ENCODE peak calls at places on chromosomes 2 and 18, in ten cellular contexts. One of them, this sample, is unnamed.
A peak's percentile ranks its signal among the peaks of the same experiment; 100 is the strongest.

GRCh38 chr18:12645751-12646203 is 12.1 kb downstream of the SPIRE1 start:
- DNase-seq in neural progenitor cell: no peak
- DNase-seq in astrocyte: no peak
- DNase-seq in adipocyte: no peak
- DNase-seq in left lung: no peak
- DNase-seq in uterus: peak; percentile 39
- DNase-seq in IMR-90: peak; percentile 52
- DNase-seq in upper lobe of right lung: peak; percentile 72
- DNase-seq in stomach: peak; percentile 36
- DNase-seq in H9: no peak
- DNase-seq in this sample: peak; percentile 46

GRCh38 chr18:46013484-46014189 is 46.5 kb upstream of the EPG5 start:
- DNase-seq in IMR-90: no peak
- DNase-seq in adipocyte: no peak
- DNase-seq in stomach: no peak
- DNase-seq in neural progenitor cell: no peak
- DNase-seq in uterus: no peak
- DNase-seq in H9: no peak
- DNase-seq in astrocyte: no peak
- DNase-seq in left lung: no peak
- DNase-seq in upper lobe of right lung: no peak
- DNase-seq in this sample: peak; percentile 32

GRCh38 chr2:215793747-215794595 is 219.4 kb downstream of the MREG start:
- DNase-seq in uterus: no peak
- DNase-seq in upper lobe of right lung: no peak
- DNase-seq in H9: no peak
- DNase-seq in IMR-90: peak; percentile 98
- DNase-seq in adipocyte: peak; percentile 85
- DNase-seq in astrocyte: peak; percentile 99
- DNase-seq in left lung: no peak
- DNase-seq in neural progenitor cell: no peak
- DNase-seq in stomach: peak; percentile 59
- DNase-seq in this sample: peak; percentile 96

GRCh38 chr18:12890964-12891363 is 6.9 kb upstream of the PTPN2 start:
- DNase-seq in astrocyte: no peak
- DNase-seq in upper lobe of right lung: no peak
- DNase-seq in stomach: no peak
- DNase-seq in left lung: no peak
- DNase-seq in neural progenitor cell: no peak
- DNase-seq in H9: no peak
- DNase-seq in uterus: no peak
- DNase-seq in adipocyte: no peak
- DNase-seq in IMR-90: no peak
- DNase-seq in this sample: no peak

GRCh38 chr2:191150121-191150450 is 708 bp downstream of the STAT4 start:
- DNase-seq in stomach: no peak
- DNase-seq in upper lobe of right lung: no peak
- DNase-seq in uterus: no peak
- DNase-seq in left lung: no peak
- DNase-seq in neural progenitor cell: no peak
- DNase-seq in IMR-90: no peak
- DNase-seq in astrocyte: no peak
- DNase-seq in adipocyte: no peak
- DNase-seq in H9: no peak
- DNase-seq in this sample: no peak

GRCh38 chr18:79611040-79611681 is 68.4 kb upstream of the CTDP1 start:
- DNase-seq in uterus: peak; percentile 61
- DNase-seq in left lung: no peak
- DNase-seq in adipocyte: peak; percentile 47
- DNase-seq in upper lobe of right lung: peak; percentile 50
- DNase-seq in H9: no peak
- DNase-seq in stomach: no peak
- DNase-seq in astrocyte: peak; percentile 92
- DNase-seq in IMR-90: peak; percentile 92
- DNase-seq in neural progenitor cell: no peak
- DNase-seq in this sample: peak; percentile 92

GRCh38 chr2:215659650-215660049 is 223.8 kb upstream of the FN1 start:
- DNase-seq in upper lobe of right lung: no peak
- DNase-seq in IMR-90: no peak
- DNase-seq in adipocyte: no peak
- DNase-seq in H9: no peak
- DNase-seq in uterus: no peak
- DNase-seq in stomach: no peak
- DNase-seq in left lung: no peak
- DNase-seq in neural progenitor cell: no peak
- DNase-seq in astrocyte: no peak
- DNase-seq in this sample: no peak

GRCh38 chr2:132620115-132620514 is 49.9 kb downstream of the LYPD1 start:
- DNase-seq in uterus: no peak
- DNase-seq in adipocyte: peak; percentile 62
- DNase-seq in astrocyte: peak; percentile 27
- DNase-seq in upper lobe of right lung: no peak
- DNase-seq in left lung: no peak
- DNase-seq in neural progenitor cell: no peak
- DNase-seq in stomach: no peak
- DNase-seq in H9: no peak
- DNase-seq in IMR-90: peak; percentile 34
- DNase-seq in this sample: peak; percentile 64

GRCh38 chr2:16181741-16182090 is 241.4 kb downstream of the MYCN start:
- DNase-seq in stomach: no peak
- DNase-seq in astrocyte: no peak
- DNase-seq in upper lobe of right lung: no peak
- DNase-seq in neural progenitor cell: no peak
- DNase-seq in H9: no peak
- DNase-seq in left lung: no peak
- DNase-seq in uterus: no peak
- DNase-seq in IMR-90: no peak
- DNase-seq in adipocyte: no peak
- DNase-seq in this sample: no peak

GRCh38 chr2:121974919-121975654 is 219.6 kb downstream of the TSN start:
- DNase-seq in neural progenitor cell: peak; percentile 94
- DNase-seq in stomach: peak; percentile 34
- DNase-seq in H9: peak; percentile 79
- DNase-seq in left lung: no peak
- DNase-seq in uterus: peak; percentile 23
- DNase-seq in astrocyte: peak; percentile 41
- DNase-seq in upper lobe of right lung: no peak
- DNase-seq in IMR-90: peak; percentile 71
- DNase-seq in adipocyte: peak; percentile 92
- DNase-seq in this sample: peak; percentile 85

GRCh38 chr2:142037051-142037450 is 93.8 kb downstream of the LRP1B start:
- DNase-seq in adipocyte: peak; percentile 50
- DNase-seq in upper lobe of right lung: no peak
- DNase-seq in left lung: no peak
- DNase-seq in neural progenitor cell: peak; percentile 29
- DNase-seq in astrocyte: peak; percentile 80
- DNase-seq in H9: no peak
- DNase-seq in IMR-90: no peak
- DNase-seq in stomach: no peak
- DNase-seq in uterus: no peak
- DNase-seq in this sample: peak; percentile 55

GRCh38 chr2:23823863-23824262 is 103.1 kb downstream of the ATAD2B start:
- DNase-seq in IMR-90: no peak
- DNase-seq in neural progenitor cell: no peak
- DNase-seq in H9: no peak
- DNase-seq in adipocyte: no peak
- DNase-seq in uterus: no peak
- DNase-seq in left lung: no peak
- DNase-seq in stomach: no peak
- DNase-seq in astrocyte: no peak
- DNase-seq in upper lobe of right lung: no peak
- DNase-seq in this sample: no peak

GRCh38 chr2:128380061-128380889 is 61.6 kb upstream of the HS6ST1 start:
- DNase-seq in upper lobe of right lung: peak; percentile 67
- DNase-seq in IMR-90: no peak
- DNase-seq in H9: peak; percentile 24
- DNase-seq in stomach: peak; percentile 20
- DNase-seq in astrocyte: no peak
- DNase-seq in uterus: peak; percentile 21
- DNase-seq in neural progenitor cell: no peak
- DNase-seq in adipocyte: no peak
- DNase-seq in left lung: peak; percentile 64
- DNase-seq in this sample: no peak

GRCh38 chr18:35457140-35457704 is 40.5 kb downstream of the INO80C start:
- DNase-seq in left lung: no peak
- DNase-seq in neural progenitor cell: no peak
- DNase-seq in upper lobe of right lung: no peak
- DNase-seq in H9: no peak
- DNase-seq in uterus: no peak
- DNase-seq in stomach: no peak
- DNase-seq in IMR-90: no peak
- DNase-seq in astrocyte: no peak
- DNase-seq in adipocyte: no peak
- DNase-seq in this sample: no peak

GRCh38 chr2:74138219-74138951 is 9.3 kb downstream of the BOLA3 start:
- DNase-seq in IMR-90: no peak
- DNase-seq in left lung: no peak
- DNase-seq in upper lobe of right lung: no peak
- DNase-seq in neural progenitor cell: no peak
- DNase-seq in uterus: no peak
- DNase-seq in astrocyte: no peak
- DNase-seq in stomach: no peak
- DNase-seq in H9: no peak
- DNase-seq in adipocyte: no peak
- DNase-seq in this sample: no peak

GRCh38 chr2:5140367-5140766 is 551.8 kb upstream of the SOX11 start:
- DNase-seq in astrocyte: peak; percentile 29
- DNase-seq in H9: no peak
- DNase-seq in uterus: no peak
- DNase-seq in stomach: no peak
- DNase-seq in left lung: no peak
- DNase-seq in IMR-90: no peak
- DNase-seq in neural progenitor cell: no peak
- DNase-seq in adipocyte: peak; percentile 6
- DNase-seq in upper lobe of right lung: no peak
- DNase-seq in this sample: no peak

DNA sequence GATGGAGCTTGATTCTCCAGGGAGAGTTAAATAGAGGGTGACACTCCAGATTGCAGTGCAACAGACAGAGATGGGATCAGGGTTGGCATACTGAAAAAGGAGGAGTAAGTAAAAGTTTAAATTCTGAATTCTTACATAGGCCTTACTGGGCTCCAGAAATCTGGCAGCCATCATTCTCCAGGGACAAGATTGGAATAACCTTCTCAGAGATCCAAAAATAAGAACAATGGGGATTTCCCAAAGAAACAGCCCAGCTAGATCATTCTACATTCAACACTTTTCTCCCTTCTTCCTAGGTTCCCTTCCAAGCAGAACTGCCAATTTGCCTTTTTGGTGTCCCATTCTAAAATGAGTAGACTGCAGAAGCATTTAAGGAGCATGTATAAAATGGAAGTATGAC is 14.9 kb upstream of the SERPINB2 start:
- DNase-seq in upper lobe of right lung: no peak
- DNase-seq in adipocyte: no peak
- DNase-seq in stomach: no peak
- DNase-seq in IMR-90: no peak
- DNase-seq in H9: no peak
- DNase-seq in uterus: no peak
- DNase-seq in left lung: no peak
- DNase-seq in neural progenitor cell: no peak
- DNase-seq in astrocyte: no peak
- DNase-seq in this sample: no peak
- H3K9me3 ChIP-seq in upper lobe of right lung: no peaks in the 10 kb centered on the region
- H3K9me3 ChIP-seq in adipocyte: no peaks in the 10 kb centered on the region
- H3K9me3 ChIP-seq in stomach: no peaks in the 10 kb centered on the region
- H3K9me3 ChIP-seq in IMR-90: no peaks in the 10 kb centered on the region
- H3K9me3 ChIP-seq in H9: no peaks in the 10 kb centered on the region
- H3K9me3 ChIP-seq in uterus: no peaks in the 10 kb centered on the region
- H3K9me3 ChIP-seq in left lung: no peaks in the 10 kb centered on the region
- H3K9me3 ChIP-seq in neural progenitor cell: no peaks in the 10 kb centered on the region
- H3K9me3 ChIP-seq in astrocyte: no peaks in the 10 kb centered on the region
- H3K9me3 ChIP-seq in this sample: no peaks in the 10 kb centered on the region

GRCh38 chr18:76569644-76570415 is 74.8 kb upstream of the ZNF516 start:
- DNase-seq in uterus: no peak
- DNase-seq in stomach: no peak
- DNase-seq in adipocyte: no peak
- DNase-seq in IMR-90: no peak
- DNase-seq in H9: no peak
- DNase-seq in left lung: no peak
- DNase-seq in upper lobe of right lung: no peak
- DNase-seq in astrocyte: no peak
- DNase-seq in neural progenitor cell: peak; percentile 32
- DNase-seq in this sample: no peak
- H3K4me1 ChIP-seq in uterus: no peaks in the 10 kb centered on the region
- H3K4me1 ChIP-seq in stomach: peaks cover under 1% of the 10 kb centered on the region
- H3K4me1 ChIP-seq in adipocyte: peaks cover 9% of the 10 kb centered on the region
- H3K4me1 ChIP-seq in IMR-90: peaks cover 16% of the 10 kb centered on the region
- H3K4me1 ChIP-seq in H9: peaks cover 2% of the 10 kb centered on the region
- H3K4me1 ChIP-seq in left lung: peaks cover 3% of the 10 kb centered on the region
- H3K4me1 ChIP-seq in upper lobe of right lung: no peaks in the 10 kb centered on the region
- H3K4me1 ChIP-seq in astrocyte: peaks cover 15% of the 10 kb centered on the region
- H3K4me1 ChIP-seq in neural progenitor cell: peaks cover 13% of the 10 kb centered on the region
- H3K4me1 ChIP-seq in this sample: peaks cover 20% of the 10 kb centered on the region

DNA sequence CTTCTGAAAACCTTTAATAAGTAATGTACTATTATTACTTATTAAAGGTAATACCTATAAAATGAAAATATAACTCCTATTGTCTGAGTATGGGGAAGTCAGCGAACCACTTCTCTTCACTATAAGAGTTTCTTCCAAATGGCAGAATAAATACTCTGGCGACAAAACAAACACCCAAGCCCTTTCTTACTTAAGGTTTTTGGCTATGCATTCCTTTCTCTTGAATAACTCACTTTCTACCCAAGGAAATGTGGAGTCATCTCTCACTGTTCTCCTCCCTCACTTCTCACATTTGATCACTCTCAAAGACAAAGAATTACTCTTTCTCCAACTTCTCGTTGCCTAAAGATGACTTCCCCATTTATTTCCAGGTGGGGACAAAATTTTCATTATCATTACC is 816.8 kb upstream of the CRIM1 start:
- DNase-seq in H9: no peak
- DNase-seq in IMR-90: no peak
- DNase-seq in adipocyte: no peak
- DNase-seq in left lung: no peak
- DNase-seq in uterus: no peak
- DNase-seq in stomach: no peak
- DNase-seq in upper lobe of right lung: no peak
- DNase-seq in astrocyte: peak; percentile 48
- DNase-seq in neural progenitor cell: no peak
- DNase-seq in this sample: no peak
- H3K9me3 ChIP-seq in H9: no peaks in the 10 kb centered on the region
- H3K9me3 ChIP-seq in IMR-90: no peaks in the 10 kb centered on the region
- H3K9me3 ChIP-seq in adipocyte: peaks cover 10% of the 10 kb centered on the region
- H3K9me3 ChIP-seq in left lung: no peaks in the 10 kb centered on the region
- H3K9me3 ChIP-seq in uterus: no peaks in the 10 kb centered on the region
- H3K9me3 ChIP-seq in stomach: no peaks in the 10 kb centered on the region
- H3K9me3 ChIP-seq in upper lobe of right lung: no peaks in the 10 kb centered on the region
- H3K9me3 ChIP-seq in astrocyte: no peaks in the 10 kb centered on the region
- H3K9me3 ChIP-seq in neural progenitor cell: no peaks in the 10 kb centered on the region
- H3K9me3 ChIP-seq in this sample: peaks cover 2% of the 10 kb centered on the region

DNA sequence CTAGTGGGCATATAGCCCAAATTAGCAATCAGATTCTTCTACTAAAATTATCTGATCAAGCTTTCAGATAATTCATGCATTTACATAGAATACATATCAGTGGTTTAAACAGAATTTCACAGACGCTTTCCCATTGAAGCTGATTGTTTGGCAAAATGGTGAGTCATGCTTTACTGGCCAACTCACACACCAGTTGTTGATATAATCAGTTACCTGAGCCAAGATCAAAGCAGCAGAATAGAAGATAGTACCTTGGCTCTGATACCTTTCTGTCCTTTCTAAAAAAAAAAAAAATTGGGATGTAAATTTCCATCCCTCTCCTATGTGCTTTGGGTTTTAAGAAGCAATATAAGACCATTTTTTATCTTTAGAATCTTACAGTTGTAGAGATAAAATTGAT is 178.0 kb downstream of the MCFD2 start:
- DNase-seq in uterus: no peak
- DNase-seq in IMR-90: peak; percentile 80
- DNase-seq in upper lobe of right lung: no peak
- DNase-seq in stomach: no peak
- DNase-seq in H9: no peak
- DNase-seq in astrocyte: peak; percentile 69
- DNase-seq in adipocyte: no peak
- DNase-seq in neural progenitor cell: no peak
- DNase-seq in left lung: no peak
- DNase-seq in this sample: peak; percentile 51
- H3K4me1 ChIP-seq in uterus: no peaks in the 10 kb centered on the region
- H3K4me1 ChIP-seq in IMR-90: peaks cover 6% of the 10 kb centered on the region
- H3K4me1 ChIP-seq in upper lobe of right lung: peaks cover 27% of the 10 kb centered on the region
- H3K4me1 ChIP-seq in stomach: no peaks in the 10 kb centered on the region
- H3K4me1 ChIP-seq in H9: no peaks in the 10 kb centered on the region
- H3K4me1 ChIP-seq in astrocyte: peaks cover 3% of the 10 kb centered on the region
- H3K4me1 ChIP-seq in adipocyte: peaks cover 9% of the 10 kb centered on the region
- H3K4me1 ChIP-seq in neural progenitor cell: peaks cover 9% of the 10 kb centered on the region
- H3K4me1 ChIP-seq in left lung: no peaks in the 10 kb centered on the region
- H3K4me1 ChIP-seq in this sample: peaks cover 49% of the 10 kb centered on the region

This sample was measured in GM23248.